ENCODE peak calls at places on chromosomes 3 and 15, in four cellular contexts. H is fibroblast of lung, E is transverse colon, X is type B pancreatic cell. C is an unnamed sample.
A peak's percentile ranks its signal among the peaks of the same experiment; 100 is the strongest.

GRCh38 chr15:99132584-99133287 is 27.9 kb downstream of the SYNM start:
- DNase-seq in E (no peak), X (no peak), H (no peak), C (no peak)

GRCh38 chr3:123642182-123642956 is 57.5 kb upstream of the HACD2 start:
- DNase-seq in E (peak; percentile 84), X (no peak), H (peak; percentile 90), C (peak; percentile 87)

GRCh38 chr3:136070953-136071949 is 105.7 kb downstream of the PPP2R3A start:
- DNase-seq in H (peak; percentile 59), X (no peak), E (no peak), C (no peak)

GRCh38 chr3:33578325-33579180 is 138.3 kb upstream of the UBP1 start:
- DNase-seq in H (peak; percentile 15), E (no peak), X (no peak), C (no peak)

GRCh38 chr15:65790692-65791334 is 1.3 kb downstream of the DENND4A start:
- DNase-seq in X (no peak), H (no peak), E (no peak), C (no peak)

GRCh38 chr3:49255112-49255511 is 21.9 kb downstream of the C3orf62 start:
- DNase-seq in E (no peak), X (no peak), H (peak; percentile 23), C (no peak)

GRCh38 chr3:128338536-128339400 is 127.9 kb downstream of the DNAJB8 start:
- DNase-seq in E (no peak), X (no peak), H (no peak), C (no peak)

GRCh38 chr3:106399208-106399607 is 530.4 kb upstream of the CBLB start:
- DNase-seq in X (no peak), H (peak; percentile 74), E (no peak), C (no peak)

GRCh38 chr3:161644871-161645636 is 148.4 kb downstream of the OTOL1 start:
- DNase-seq in E (no peak), H (no peak), X (no peak), C (no peak)

GRCh38 chr3:19147905-19148767 is at the start of gene KCNH8:
- DNase-seq in E (peak; percentile 31), X (peak; percentile 67), H (no peak), C (no peak)

GRCh38 chr3:194321666-194322640 is 29.2 kb downstream of the CPN2 start:
- DNase-seq in X (no peak), H (no peak), E (no peak), C (no peak)

GRCh38 chr3:21705769-21706168 is 45.2 kb downstream of the ZNF385D start:
- DNase-seq in E (no peak), X (no peak), H (peak; percentile 90), C (peak; percentile 86)

GRCh38 chr3:138284957-138285477 is 44.6 kb downstream of the NME9 start:
- DNase-seq in E (no peak), H (no peak), X (no peak), C (no peak)
- TF ChIP-seq CTCF in E (no peak), H (no peak), X (no peak), C (no peak)

GRCh38 chr3:188931531-188931930 is 240.2 kb upstream of the TPRG1 start:
- DNase-seq in X (no peak), E (no peak), H (peak; percentile 25), C (no peak)

GRCh38 chr3:188926141-188926540 is 245.6 kb upstream of the TPRG1 start:
- DNase-seq in X (no peak), H (peak; percentile 78), E (no peak), C (no peak)

GRCh38 chr3:188926741-188927650 is 244.8 kb upstream of the TPRG1 start:
- DNase-seq in H (peak; percentile 72), X (no peak), E (no peak), C (no peak)

GRCh38 chr3:188927971-188928370 is 243.8 kb upstream of the TPRG1 start:
- DNase-seq in H (no peak), E (no peak), X (no peak), C (no peak)

DNA sequence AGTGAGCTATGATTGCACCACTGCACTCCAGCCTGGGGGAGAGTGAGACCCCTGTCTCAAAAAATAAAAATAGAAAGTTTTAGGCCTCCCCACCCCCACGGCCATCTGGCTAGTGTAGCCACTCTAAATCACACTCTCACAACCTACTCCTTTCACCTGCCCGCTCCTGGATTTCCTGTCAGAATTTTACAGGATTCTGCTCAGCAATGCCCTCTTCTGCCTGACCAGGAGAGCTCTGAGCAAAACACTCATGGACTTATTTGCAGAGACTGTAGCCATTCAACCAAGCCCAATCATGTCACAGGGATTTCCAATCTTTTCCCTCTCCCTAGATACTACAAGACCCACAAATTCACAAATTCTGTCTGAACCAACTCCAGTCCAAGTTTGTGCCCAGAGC is 242.6 kb upstream of the TPRG1 start:
- DNase-seq in X (no peak), H (peak; percentile 16), E (no peak), C (no peak)
- TF ChIP-seq CTCF in X (no peak), H (peak; percentile 19), E (no peak), C (no peak)

DNA sequence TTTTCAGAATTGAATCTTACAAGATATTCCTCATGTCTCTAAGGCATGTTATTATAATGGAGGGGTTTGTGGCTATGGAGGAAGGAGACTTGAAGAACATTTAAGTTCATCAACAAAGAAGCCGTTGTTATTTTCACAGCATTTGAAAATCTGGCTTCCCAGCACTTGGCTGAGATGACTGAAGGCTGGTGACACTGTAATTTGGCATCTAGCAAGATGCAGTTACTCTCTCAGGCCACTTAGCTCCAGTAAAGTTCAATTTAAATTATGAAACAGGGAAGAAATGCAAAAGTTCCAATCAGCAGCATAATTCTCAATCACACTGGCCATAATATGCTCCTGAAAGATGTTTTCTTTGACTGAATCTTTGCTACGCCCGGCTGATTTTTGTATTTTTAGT is 139.4 kb upstream of the NUDT16 start:
- DNase-seq in X (no peak), H (no peak), E (no peak), C (no peak)
- TF ChIP-seq CTCF in X (peak; percentile 56), H (no peak), E (no peak), C (peak; percentile 11)

GRCh38 chr3:191136347-191136746 is 62.7 kb upstream of the OSTN start:
- DNase-seq in H (peak; percentile 16), E (no peak), X (no peak), C (no peak)
- TF ChIP-seq CTCF in H (peak; percentile 33), E (peak; percentile 7), X (peak; percentile 41), C (no peak)

DNA sequence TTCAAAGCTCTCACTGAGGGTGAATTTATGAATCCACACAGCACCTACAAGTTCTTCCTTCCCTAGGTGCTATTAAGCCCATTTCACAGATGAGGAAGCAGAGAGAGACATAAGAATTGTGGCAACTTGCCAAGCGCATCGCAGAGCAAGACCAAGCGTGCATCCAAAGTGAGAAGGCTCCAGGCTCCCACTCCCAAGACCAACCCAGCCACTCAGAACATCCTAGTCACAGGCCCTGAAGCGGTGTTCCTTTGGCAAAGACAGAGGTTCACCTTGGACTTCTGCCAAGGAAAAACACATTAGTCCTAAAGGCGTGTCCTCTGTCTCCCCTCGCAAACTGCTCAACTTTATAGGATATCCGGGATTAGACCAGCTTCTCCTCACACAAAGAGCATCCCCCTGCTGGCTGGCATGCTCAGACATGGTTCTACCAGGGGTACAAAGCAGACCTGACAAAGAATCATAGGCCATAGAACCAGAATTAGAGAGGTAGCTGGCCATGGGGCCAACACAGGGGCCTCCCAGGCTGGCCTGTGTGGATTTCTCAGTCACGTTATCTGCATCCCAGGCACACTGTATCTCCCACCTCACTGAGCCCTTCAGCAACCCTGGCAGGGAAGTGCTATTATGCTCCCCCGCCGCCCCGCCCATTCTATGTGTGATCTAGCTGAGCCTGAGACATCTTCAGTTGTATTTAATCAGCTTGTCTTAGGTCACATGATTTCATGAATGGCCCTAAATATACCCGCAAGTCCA is 160.2 kb downstream of the FOXP1 start:
- DNase-seq in H (peak; percentile 62), X (no peak), E (no peak), C (no peak)
- TF ChIP-seq CTCF in H (peak; percentile 14), X (no peak), E (no peak), C (no peak)

GRCh38 chr3:8937064-8938020 is 25.9 kb downstream of the RAD18 start:
- DNase-seq in H (peak; percentile 93), X (no peak), E (no peak), C (no peak)

GRCh38 chr3:8942746-8943488 is 20.4 kb downstream of the RAD18 start:
- DNase-seq in E (no peak), X (no peak), H (no peak), C (no peak)

GRCh38 chr3:8932507-8932906 is 30.8 kb downstream of the RAD18 start:
- DNase-seq in E (no peak), H (no peak), X (no peak), C (no peak)

GRCh38 chr3:8942115-8942514 is 21.2 kb downstream of the RAD18 start:
- DNase-seq in E (no peak), X (no peak), H (no peak), C (no peak)

GRCh38 chr3:8938021-8938420 is 25.3 kb downstream of the RAD18 start:
- DNase-seq in E (no peak), H (peak; percentile 57), X (no peak), C (no peak)
- TF ChIP-seq CTCF in E (no peak), H (peak; percentile 52), X (peak; percentile 65), C (no peak)

GRCh38 chr3:44894485-44894884 is 20.1 kb downstream of the TGM4 start:
- DNase-seq in H (peak; percentile 33), X (no peak), E (no peak), C (no peak)
- TF ChIP-seq CTCF in H (no peak), X (no peak), E (no peak), C (no peak)

C was measured in coronary artery.